ENCODE peak calls at places on chromosomes 16 and 17, in five cellular contexts. V, H, Z, T and G are unnamed samples.

GRCh38 chr17:79109584-79109983 is 35.0 kb downstream of the ENGASE start:
- DNase-seq in V (no peak), H (no peak), Z (no peak), T (no peak), G (peak)

GRCh38 chr16:79253100-79253631 is 347.4 kb downstream of the MAF start:
- DNase-seq in V (no peak), H (no peak), Z (no peak), T (peak), G (no peak)

GRCh38 chr17:40317345-40317873 is 8.4 kb downstream of the RARA start:
- DNase-seq in V (peak), H (peak), Z (no peak), T (peak), G (peak)

GRCh38 chr16:81008151-81008789 is 1.3 kb downstream of the CENPN start:
- DNase-seq in V (no peak), H (no peak), Z (no peak), T (no peak), G (no peak)

GRCh38 chr17:2975469-2975958 is 87.9 kb downstream of the OR1D5 start:
- DNase-seq in V (peak), H (no peak), Z (no peak), T (peak), G (no peak)

GRCh38 chr17:80960037-80960796 is 31.4 kb upstream of the CHMP6 start:
- DNase-seq in V (no peak), H (no peak), Z (no peak), T (no peak), G (no peak)

GRCh38 chr16:27894441-27894840 is 169.1 kb downstream of the GSG1L start:
- DNase-seq in V (no peak), H (no peak), Z (no peak), T (no peak), G (no peak)

GRCh38 chr17:49519781-49520180 is 24.7 kb downstream of the NGFR start:
- DNase-seq in V (no peak), H (no peak), Z (no peak), T (no peak), G (no peak)

GRCh38 chr16:2147981-2148671 is at the start of gene RAB26:
- DNase-seq in V (peak), H (peak), Z (no peak), T (peak), G (peak)

GRCh38 chr17:74354123-74354522 is 7.5 kb downstream of the BTBD17 start:
- DNase-seq in V (peak), H (peak), Z (no peak), T (peak), G (peak)

GRCh38 chr16:57347858-57348257 is 10.7 kb upstream of the CCL22 start:
- DNase-seq in V (no peak), H (no peak), Z (no peak), T (no peak), G (no peak)

GRCh38 chr17:62666061-62666800 is 38.8 kb downstream of the MRC2 start:
- DNase-seq in V (no peak), H (no peak), Z (no peak), T (no peak), G (peak)

GRCh38 chr17:62666801-62667591 is 39.5 kb downstream of the MRC2 start:
- DNase-seq in V (no peak), H (no peak), Z (no peak), T (no peak), G (no peak)

GRCh38 chr17:62670202-62670821 is 42.8 kb downstream of the MRC2 start:
- DNase-seq in V (peak), H (no peak), Z (no peak), T (peak), G (peak)

GRCh38 chr17:62665599-62665998 is 38.1 kb downstream of the MRC2 start:
- DNase-seq in V (no peak), H (no peak), Z (no peak), T (no peak), G (no peak)

DNA sequence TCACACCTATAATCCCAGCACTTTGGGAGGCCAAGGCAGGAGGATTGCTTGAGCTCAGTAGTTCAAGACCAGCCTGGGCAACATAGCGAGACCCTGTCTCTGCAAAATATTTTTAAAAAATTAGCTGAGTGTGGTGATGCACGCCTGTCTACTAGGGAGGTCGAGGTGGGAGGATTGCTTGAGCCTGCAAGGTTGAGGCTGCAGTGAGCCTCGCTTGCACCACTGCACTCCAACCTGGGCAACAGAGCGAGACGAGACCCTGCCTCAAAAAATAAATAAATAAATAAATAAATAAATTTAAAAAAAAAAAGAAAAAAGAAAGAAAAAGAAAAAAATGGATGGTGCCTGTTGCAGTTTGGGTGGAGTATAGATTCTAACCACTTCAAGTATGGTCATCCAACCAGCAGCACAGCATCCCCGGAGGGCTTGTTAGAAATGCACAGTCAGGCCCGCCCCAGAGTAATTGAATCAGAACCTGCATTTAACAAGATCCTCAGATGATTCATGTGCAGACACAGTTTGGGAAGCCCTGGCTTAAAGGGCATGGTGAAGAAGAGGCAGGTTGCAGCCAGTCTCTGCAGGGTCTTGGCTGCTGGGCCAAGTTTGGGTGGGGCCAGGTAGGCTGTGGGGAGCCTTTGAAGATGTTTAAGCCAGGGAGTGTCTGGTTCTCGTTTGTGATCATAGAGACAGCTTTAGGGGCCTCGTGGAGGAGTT is 40.8 kb downstream of the MRC2 start:
- DNase-seq in V (no peak), H (no peak), Z (no peak), T (no peak), G (no peak)
- TF ChIP-seq JUNB in V (no peak), H (no peak), Z (no peak), T (no peak), G (no peak)

GRCh38 chr17:63402808-63403207 is 43.3 kb downstream of the CYB561 start:
- DNase-seq in V (no peak), H (no peak), Z (no peak), T (no peak), G (no peak)

GRCh38 chr17:63405741-63406261 is 40.3 kb downstream of the CYB561 start:
- DNase-seq in V (peak), H (peak), Z (no peak), T (peak), G (peak)

GRCh38 chr17:63405020-63405419 is 41.1 kb downstream of the CYB561 start:
- DNase-seq in V (no peak), H (no peak), Z (no peak), T (no peak), G (no peak)

GRCh38 chr17:63407741-63408330 is 38.3 kb downstream of the CYB561 start:
- DNase-seq in V (no peak), H (no peak), Z (no peak), T (no peak), G (no peak)

GRCh38 chr17:63406689-63407330 is 39.3 kb downstream of the CYB561 start:
- DNase-seq in V (peak), H (peak), Z (peak), T (peak), G (peak)
- TF ChIP-seq JUNB in V (no peak), H (no peak), Z (no peak), T (no peak), G (no peak)

DNA sequence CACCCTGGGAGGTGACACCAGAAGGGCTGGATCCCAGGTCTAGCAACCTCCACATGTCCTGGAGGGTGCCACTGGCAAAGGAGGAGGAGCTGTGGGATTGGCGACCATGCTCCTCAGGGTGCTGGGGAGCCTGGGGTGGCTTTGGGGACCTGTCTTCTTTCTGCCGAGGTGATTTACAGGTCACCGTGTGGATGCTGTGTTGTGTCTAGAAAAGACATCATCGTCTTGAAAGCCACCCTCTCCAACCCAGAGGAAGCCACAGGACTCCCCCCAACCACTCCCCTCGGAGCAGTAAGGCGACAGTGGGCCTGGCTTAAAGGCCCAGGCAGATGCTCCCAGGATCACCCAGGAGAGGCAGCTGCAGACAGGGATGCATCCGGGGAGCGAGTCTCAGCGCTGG is 29.7 kb upstream of the FASN start:
- DNase-seq in V (no peak), H (no peak), Z (no peak), T (no peak), G (no peak)
- TF ChIP-seq JUNB in V (no peak), H (no peak), Z (no peak), T (no peak), G (no peak)

DNA sequence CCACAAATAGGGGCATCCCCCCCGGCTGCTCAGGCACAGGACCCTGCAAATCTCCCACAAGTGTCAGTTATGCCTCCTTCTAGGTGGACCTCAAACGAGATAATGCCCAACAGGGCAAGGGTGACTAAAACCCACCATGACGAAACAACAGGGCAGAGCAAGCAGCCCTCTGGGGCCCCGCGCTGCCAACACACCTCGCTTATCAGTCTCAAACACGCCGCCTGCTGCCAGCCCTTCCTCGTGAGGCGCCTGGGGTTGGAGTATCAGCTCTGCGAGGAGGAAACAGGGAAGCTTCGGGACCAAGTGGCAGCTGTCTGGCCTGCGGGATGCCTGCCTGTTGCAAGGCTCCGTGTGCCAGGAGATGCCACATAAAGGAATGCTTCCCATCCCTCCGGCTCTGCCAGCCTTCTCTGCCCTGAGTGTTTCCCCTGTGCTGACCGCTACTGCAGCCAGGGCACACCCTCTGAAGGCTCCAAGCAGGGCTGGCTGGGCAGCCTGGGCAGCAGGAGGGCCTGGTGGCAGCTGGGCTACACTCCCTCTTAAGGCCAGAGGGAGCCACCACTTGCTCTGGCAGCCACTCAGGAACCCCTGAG is 2.5 kb downstream of the SMIM5 start:
- DNase-seq in V (no peak), H (no peak), Z (no peak), T (no peak), G (no peak)
- TF ChIP-seq JUNB in V (no peak), H (no peak), Z (no peak), T (no peak), G (no peak)

DNA sequence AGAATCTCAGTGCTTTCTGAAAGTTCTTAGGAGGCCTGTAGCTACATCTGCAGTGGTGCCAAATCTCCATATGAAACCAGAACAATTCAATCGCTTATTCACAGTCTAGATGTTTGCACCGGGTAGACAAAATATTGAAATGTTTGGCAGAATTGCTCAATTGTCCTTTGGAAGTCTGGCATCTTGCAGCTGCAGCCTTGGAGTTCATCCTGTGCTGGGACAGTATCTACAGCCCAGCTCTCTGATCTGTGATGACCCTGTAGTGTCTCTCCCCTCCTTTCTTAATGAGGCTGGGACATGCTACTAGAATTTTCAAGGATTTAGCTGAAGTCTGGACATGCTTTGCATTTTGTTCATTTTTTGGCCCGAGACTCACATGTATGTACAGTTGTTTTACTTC is 209.7 kb downstream of the MAP2K4 start:
- DNase-seq in V (no peak), H (no peak), Z (no peak), T (no peak), G (no peak)
- TF ChIP-seq JUNB in V (no peak), H (peak), Z (no peak), T (no peak), G (no peak)

GRCh38 chr17:43939886-43940285 is 2.4 kb downstream of the PPY start:
- DNase-seq in V (no peak), H (no peak), Z (no peak), T (no peak), G (no peak)

GRCh38 chr17:43945074-43945824 is 3.0 kb upstream of the PPY start:
- DNase-seq in V (no peak), H (no peak), Z (no peak), T (no peak), G (no peak)

GRCh38 chr17:43940630-43941029 is 1.6 kb downstream of the PPY start:
- DNase-seq in V (peak), H (peak), Z (no peak), T (peak), G (peak)

GRCh38 chr17:43943769-43944418 is 1.6 kb upstream of the PPY start:
- DNase-seq in V (peak), H (peak), Z (peak), T (peak), G (peak)

DNA sequence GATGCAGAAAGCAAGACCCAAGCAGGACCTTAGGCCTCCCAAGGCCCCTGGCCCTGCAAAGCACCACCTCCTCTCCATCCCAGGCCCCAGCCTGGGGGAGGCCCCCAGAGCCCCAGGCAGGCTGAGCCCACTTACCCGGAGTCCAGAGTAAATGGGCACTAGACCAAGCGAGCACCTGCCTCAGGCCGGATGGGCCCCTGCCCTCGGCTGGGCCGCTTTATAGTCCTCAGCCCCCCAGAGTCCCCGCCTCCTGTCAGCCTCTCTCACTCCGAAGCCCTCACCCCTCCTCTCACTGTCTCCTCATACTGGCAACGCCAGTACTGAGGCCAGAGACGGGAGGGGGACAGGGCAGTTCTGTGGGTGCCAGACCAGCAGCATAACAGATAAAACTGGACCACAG is at the start of gene PPY:
- DNase-seq in V (no peak), H (no peak), Z (no peak), T (no peak), G (no peak)
- TF ChIP-seq JUNB in V (no peak), H (no peak), Z (no peak), T (no peak), G (no peak)

GRCh38 chr16:278863-279366 is 1.5 kb upstream of the ARHGDIG start:
- DNase-seq in V (peak), H (peak), Z (peak), T (peak), G (peak)
- TF ChIP-seq JUNB in V (no peak), H (no peak), Z (no peak), T (no peak), G (no peak)